ENCODE peak calls at places on chromosomes 1 and 21, in six cellular contexts. One of them, this sample, is unnamed.
A peak's percentile ranks its signal among the peaks of the same experiment; 100 is the strongest.

GRCh38 chr1:117467336-117467735 is 100.1 kb downstream of the MAN1A2 start:
- DNase-seq in fibroblast of lung: peak; percentile 10
- DNase-seq in mesendoderm: no peak
- DNase-seq in K562: no peak
- DNase-seq in PC-3: no peak
- DNase-seq in OCI-LY7: no peak
- DNase-seq in this sample: no peak

GRCh38 chr1:183318433-183318832 is 99.7 kb downstream of the NMNAT2 start:
- DNase-seq in K562: no peak
- DNase-seq in fibroblast of lung: peak; percentile 79
- DNase-seq in OCI-LY7: no peak
- DNase-seq in PC-3: peak; percentile 60
- DNase-seq in mesendoderm: peak; percentile 89
- DNase-seq in this sample: no peak

GRCh38 chr1:222243902-222244301 is 304.0 kb downstream of the HHIPL2 start:
- DNase-seq in K562: no peak
- DNase-seq in PC-3: peak; percentile 99
- DNase-seq in mesendoderm: no peak
- DNase-seq in OCI-LY7: no peak
- DNase-seq in fibroblast of lung: peak; percentile 28
- DNase-seq in this sample: no peak

GRCh38 chr1:94741956-94742355 is 78.2 kb upstream of the SLC44A3 start:
- DNase-seq in K562: no peak
- DNase-seq in fibroblast of lung: no peak
- DNase-seq in OCI-LY7: no peak
- DNase-seq in PC-3: no peak
- DNase-seq in mesendoderm: no peak
- DNase-seq in this sample: no peak

GRCh38 chr1:109815809-109816791 is 52.4 kb upstream of the EPS8L3 start:
- DNase-seq in PC-3: no peak
- DNase-seq in K562: no peak
- DNase-seq in OCI-LY7: peak; percentile 83
- DNase-seq in mesendoderm: no peak
- DNase-seq in fibroblast of lung: peak; percentile 41
- DNase-seq in this sample: peak; percentile 93

GRCh38 chr1:237012789-237013383 is 8.6 kb upstream of the MT1HL1 start:
- DNase-seq in K562: peak; percentile 36
- DNase-seq in PC-3: peak; percentile 25
- DNase-seq in fibroblast of lung: peak; percentile 27
- DNase-seq in mesendoderm: no peak
- DNase-seq in OCI-LY7: no peak
- DNase-seq in this sample: no peak

GRCh38 chr1:7234471-7234755 is 449.2 kb downstream of the CAMTA1 start:
- DNase-seq in fibroblast of lung: no peak
- DNase-seq in K562: no peak
- DNase-seq in PC-3: no peak
- DNase-seq in OCI-LY7: no peak
- DNase-seq in mesendoderm: no peak
- DNase-seq in this sample: peak; percentile 6

GRCh38 chr1:207029991-207030521 is 2.5 kb downstream of the C1orf116 start:
- DNase-seq in OCI-LY7: no peak
- DNase-seq in fibroblast of lung: no peak
- DNase-seq in mesendoderm: peak; percentile 45
- DNase-seq in K562: no peak
- DNase-seq in PC-3: peak; percentile 73
- DNase-seq in this sample: no peak

GRCh38 chr1:194081444-194081843 is 895.0 kb upstream of the B3GALT2 start:
- DNase-seq in OCI-LY7: no peak
- DNase-seq in fibroblast of lung: no peak
- DNase-seq in mesendoderm: no peak
- DNase-seq in PC-3: no peak
- DNase-seq in K562: no peak
- DNase-seq in this sample: no peak

GRCh38 chr1:47785561-47786271 is 211.5 kb downstream of the TRABD2B start:
- DNase-seq in PC-3: peak; percentile 22
- DNase-seq in fibroblast of lung: no peak
- DNase-seq in K562: no peak
- DNase-seq in mesendoderm: peak; percentile 57
- DNase-seq in OCI-LY7: no peak
- DNase-seq in this sample: no peak

GRCh38 chr21:28953247-28953646 is 39.4 kb downstream of the LTN1 start:
- DNase-seq in mesendoderm: no peak
- DNase-seq in OCI-LY7: no peak
- DNase-seq in K562: no peak
- DNase-seq in fibroblast of lung: no peak
- DNase-seq in PC-3: no peak
- DNase-seq in this sample: no peak

GRCh38 chr1:236623371-236624166 is 19.3 kb upstream of the HEATR1 start:
- DNase-seq in fibroblast of lung: no peak
- DNase-seq in mesendoderm: no peak
- DNase-seq in K562: no peak
- DNase-seq in OCI-LY7: no peak
- DNase-seq in PC-3: peak; percentile 10
- DNase-seq in this sample: no peak

GRCh38 chr1:158371188-158371953 is 17.7 kb downstream of the CD1E start:
- DNase-seq in K562: no peak
- DNase-seq in mesendoderm: no peak
- DNase-seq in PC-3: no peak
- DNase-seq in OCI-LY7: no peak
- DNase-seq in fibroblast of lung: no peak
- DNase-seq in this sample: no peak

GRCh38 chr1:50103615-50104081 is 5.1 kb upstream of the ELAVL4 start:
- DNase-seq in PC-3: no peak
- DNase-seq in OCI-LY7: no peak
- DNase-seq in mesendoderm: no peak
- DNase-seq in K562: no peak
- DNase-seq in fibroblast of lung: no peak
- DNase-seq in this sample: no peak
- H3K79me2 ChIP-seq in PC-3: no peaks in the 10 kb centered on the region
- H3K79me2 ChIP-seq in OCI-LY7: no peaks in the 10 kb centered on the region
- H3K79me2 ChIP-seq in mesendoderm: no peaks in the 10 kb centered on the region
- H3K79me2 ChIP-seq in K562: no peaks in the 10 kb centered on the region
- H3K79me2 ChIP-seq in fibroblast of lung: no peaks in the 10 kb centered on the region
- H3K79me2 ChIP-seq in this sample: no peaks in the 10 kb centered on the region

GRCh38 chr1:1141911-1142250 is 26.0 kb upstream of the C1orf159 start:
- DNase-seq in fibroblast of lung: no peak
- DNase-seq in OCI-LY7: no peak
- DNase-seq in K562: no peak
- DNase-seq in mesendoderm: no peak
- DNase-seq in PC-3: no peak
- DNase-seq in this sample: no peak
- H3K27ac ChIP-seq in fibroblast of lung: no peak overlapping the region
- H3K27ac ChIP-seq in OCI-LY7: no peak overlapping the region
- H3K27ac ChIP-seq in K562: no peak overlapping the region
- H3K27ac ChIP-seq in mesendoderm: no peak overlapping the region
- H3K27ac ChIP-seq in PC-3: no peak overlapping the region
- H3K27ac ChIP-seq in this sample: no peak overlapping the region

DNA sequence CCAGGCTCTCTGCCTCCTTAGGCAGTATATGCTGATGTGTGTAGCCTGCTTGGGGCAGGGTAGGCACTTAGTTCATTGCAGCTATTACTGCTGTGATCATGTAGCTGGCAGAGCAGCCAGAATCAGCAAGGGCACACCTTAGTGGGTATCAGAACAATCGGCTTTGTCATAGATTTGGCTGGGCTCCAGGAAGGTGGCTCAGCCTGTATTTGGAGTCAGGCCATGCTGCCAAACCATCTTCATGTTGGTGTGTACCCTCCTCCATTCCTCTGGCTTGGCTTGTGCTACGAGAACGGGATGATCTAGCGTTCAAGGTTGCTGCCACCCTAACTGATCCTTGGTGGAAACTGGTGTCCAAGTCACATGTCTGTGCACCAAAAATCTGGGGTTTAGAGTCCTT is 23.5 kb downstream of the VANGL1 start:
- DNase-seq in fibroblast of lung: no peak
- DNase-seq in K562: no peak
- DNase-seq in mesendoderm: no peak
- DNase-seq in OCI-LY7: no peak
- DNase-seq in PC-3: peak; percentile 96
- DNase-seq in this sample: no peak
- H3K4me3 ChIP-seq in fibroblast of lung: no peak overlapping the region
- H3K4me3 ChIP-seq in K562: no peak overlapping the region
- H3K4me3 ChIP-seq in mesendoderm: no peak overlapping the region
- H3K4me3 ChIP-seq in OCI-LY7: no peak overlapping the region
- H3K4me3 ChIP-seq in PC-3: no peak overlapping the region
- H3K4me3 ChIP-seq in this sample: no peak overlapping the region

GRCh38 chr1:10812387-10812915 is 16.0 kb upstream of the CASZ1 start:
- DNase-seq in K562: no peak
- DNase-seq in PC-3: no peak
- DNase-seq in mesendoderm: no peak
- DNase-seq in fibroblast of lung: no peak
- DNase-seq in OCI-LY7: no peak
- DNase-seq in this sample: no peak

GRCh38 chr1:10803971-10804820 is 7.8 kb upstream of the CASZ1 start:
- DNase-seq in mesendoderm: no peak
- DNase-seq in fibroblast of lung: no peak
- DNase-seq in K562: no peak
- DNase-seq in OCI-LY7: no peak
- DNase-seq in PC-3: peak; percentile 66
- DNase-seq in this sample: peak; percentile 46

GRCh38 chr1:10802948-10803715 is 6.7 kb upstream of the CASZ1 start:
- DNase-seq in PC-3: no peak
- DNase-seq in K562: no peak
- DNase-seq in OCI-LY7: no peak
- DNase-seq in mesendoderm: no peak
- DNase-seq in fibroblast of lung: no peak
- DNase-seq in this sample: no peak

GRCh38 chr1:10806966-10807365 is 10.5 kb upstream of the CASZ1 start:
- DNase-seq in fibroblast of lung: no peak
- DNase-seq in K562: no peak
- DNase-seq in PC-3: no peak
- DNase-seq in OCI-LY7: no peak
- DNase-seq in mesendoderm: no peak
- DNase-seq in this sample: no peak

GRCh38 chr1:10808441-10808840 is 12.0 kb upstream of the CASZ1 start:
- DNase-seq in OCI-LY7: no peak
- DNase-seq in fibroblast of lung: no peak
- DNase-seq in K562: no peak
- DNase-seq in mesendoderm: no peak
- DNase-seq in PC-3: no peak
- DNase-seq in this sample: no peak
- H3K79me2 ChIP-seq in OCI-LY7: no peaks in the 10 kb centered on the region
- H3K79me2 ChIP-seq in fibroblast of lung: no peaks in the 10 kb centered on the region
- H3K79me2 ChIP-seq in K562: no peaks in the 10 kb centered on the region
- H3K79me2 ChIP-seq in mesendoderm: no peaks in the 10 kb centered on the region
- H3K79me2 ChIP-seq in PC-3: no peaks in the 10 kb centered on the region
- H3K79me2 ChIP-seq in this sample: no peaks in the 10 kb centered on the region

GRCh38 chr1:230867119-230867902 is 1.0 kb downstream of the C1orf198 start:
- DNase-seq in PC-3: peak; percentile 61
- DNase-seq in mesendoderm: no peak
- DNase-seq in OCI-LY7: peak; percentile 22
- DNase-seq in K562: no peak
- DNase-seq in fibroblast of lung: no peak
- DNase-seq in this sample: no peak
- H3K27ac ChIP-seq in PC-3: no peak overlapping the region
- H3K27ac ChIP-seq in mesendoderm: no peak overlapping the region
- H3K27ac ChIP-seq in OCI-LY7: no peak overlapping the region
- H3K27ac ChIP-seq in K562: no peak overlapping the region
- H3K27ac ChIP-seq in fibroblast of lung: peak overlapping the region; percentile 78
- H3K27ac ChIP-seq in this sample: no peak overlapping the region